ENCODE peak calls at places on chromosomes 3 and 15, in four cellular contexts. One of them, this sample, is unnamed.

GRCh38 chr15:69679623-69680228 is 227.1 kb downstream of the RPLP1 start:
- DNase-seq in stimulated activated CD4-positive, alpha-beta T cell treated with anti-CD3 and anti-CD28 coated beads, Interleukin-12 subunit alpha, Interleukin-12 subunit beta, amount 100 ng/mL, for 24 hours: peak
- DNase-seq in NCI-H1694 treated with DMSO at 0.1 percent for 48 hours: no peak
- DNase-seq in psoas muscle: no peak
- DNase-seq in this sample: no peak

GRCh38 chr3:194019766-194020165 is 116.2 kb upstream of the HES1 start:
- DNase-seq in stimulated activated CD4-positive, alpha-beta T cell treated with anti-CD3 and anti-CD28 coated beads, Interleukin-12 subunit alpha, Interleukin-12 subunit beta, amount 100 ng/mL, for 24 hours: no peak
- DNase-seq in NCI-H1694 treated with DMSO at 0.1 percent for 48 hours: no peak
- DNase-seq in psoas muscle: no peak
- DNase-seq in this sample: no peak

GRCh38 chr3:107882261-107882660 is 208.6 kb downstream of the CD47 start:
- DNase-seq in stimulated activated CD4-positive, alpha-beta T cell treated with anti-CD3 and anti-CD28 coated beads, Interleukin-12 subunit alpha, Interleukin-12 subunit beta, amount 100 ng/mL, for 24 hours: no peak
- DNase-seq in psoas muscle: no peak
- DNase-seq in NCI-H1694 treated with DMSO at 0.1 percent for 48 hours: no peak
- DNase-seq in this sample: no peak

GRCh38 chr3:136904746-136905145 is 42.7 kb downstream of the NCK1 start:
- DNase-seq in NCI-H1694 treated with DMSO at 0.1 percent for 48 hours: no peak
- DNase-seq in psoas muscle: no peak
- DNase-seq in stimulated activated CD4-positive, alpha-beta T cell treated with anti-CD3 and anti-CD28 coated beads, Interleukin-12 subunit alpha, Interleukin-12 subunit beta, amount 100 ng/mL, for 24 hours: no peak
- DNase-seq in this sample: no peak

GRCh38 chr3:27568393-27568792 is 84.2 kb upstream of the SLC4A7 start:
- DNase-seq in NCI-H1694 treated with DMSO at 0.1 percent for 48 hours: peak
- DNase-seq in stimulated activated CD4-positive, alpha-beta T cell treated with anti-CD3 and anti-CD28 coated beads, Interleukin-12 subunit alpha, Interleukin-12 subunit beta, amount 100 ng/mL, for 24 hours: no peak
- DNase-seq in psoas muscle: peak
- DNase-seq in this sample: peak

GRCh38 chr15:25810631-25811077 is 52.5 kb downstream of the ATP10A start:
- DNase-seq in stimulated activated CD4-positive, alpha-beta T cell treated with anti-CD3 and anti-CD28 coated beads, Interleukin-12 subunit alpha, Interleukin-12 subunit beta, amount 100 ng/mL, for 24 hours: no peak
- DNase-seq in psoas muscle: no peak
- DNase-seq in NCI-H1694 treated with DMSO at 0.1 percent for 48 hours: no peak
- DNase-seq in this sample: no peak

GRCh38 chr15:99954361-99955180 is 221.3 kb upstream of the LYSMD4 start:
- DNase-seq in psoas muscle: no peak
- DNase-seq in NCI-H1694 treated with DMSO at 0.1 percent for 48 hours: no peak
- DNase-seq in stimulated activated CD4-positive, alpha-beta T cell treated with anti-CD3 and anti-CD28 coated beads, Interleukin-12 subunit alpha, Interleukin-12 subunit beta, amount 100 ng/mL, for 24 hours: no peak
- DNase-seq in this sample: no peak

GRCh38 chr3:120168611-120169010 is 74.4 kb upstream of the GSK3B start:
- DNase-seq in NCI-H1694 treated with DMSO at 0.1 percent for 48 hours: no peak
- DNase-seq in psoas muscle: no peak
- DNase-seq in stimulated activated CD4-positive, alpha-beta T cell treated with anti-CD3 and anti-CD28 coated beads, Interleukin-12 subunit alpha, Interleukin-12 subunit beta, amount 100 ng/mL, for 24 hours: no peak
- DNase-seq in this sample: no peak